ENCODE peak calls at places on chromosomes 3 and 15, in six cellular contexts. R is LoVo; X is Right ventricle myocardium superior; L is omental fat pad; I is stimulated activated naive CD8-positive, alpha-beta T cell treated with anti-CD3 and anti-CD28 coated beads, Interleukin-15, amount 100 ng/mL, for 72 hours; M is activated gamma-delta T cell. T is an unnamed sample.

GRCh38 chr3:149830902-149831301 is 17.9 kb downstream of the RNF13 start:
- DNase-seq in M (no peak), R (no peak), L (no peak), I (no peak), X (no peak), T (no peak)

GRCh38 chr3:88059380-88060160 is 515 bp downstream of the ZNF654 start:
- DNase-seq in R (peak), I (peak), X (peak), M (no peak), L (no peak), T (no peak)

GRCh38 chr15:65558997-65559760 is 28.9 kb downstream of the HACD3 start:
- DNase-seq in L (no peak), R (no peak), X (no peak), M (no peak), I (no peak), T (no peak)

GRCh38 chr15:67240235-67241131 is 14.0 kb downstream of the AAGAB start:
- DNase-seq in I (no peak), M (no peak), L (no peak), X (no peak), R (no peak), T (peak)

GRCh38 chr3:58045084-58045483 is 36.9 kb downstream of the FLNB start:
- DNase-seq in M (no peak), L (no peak), X (no peak), R (no peak), I (no peak), T (no peak)

GRCh38 chr3:73055583-73056364 is 5.7 kb upstream of the EBLN2 start:
- DNase-seq in X (no peak), L (no peak), R (no peak), I (no peak), M (no peak), T (no peak)

GRCh38 chr3:152356870-152357276 is 88.1 kb downstream of the MBNL1 start:
- DNase-seq in L (no peak), I (no peak), X (no peak), M (no peak), R (no peak), T (peak)

GRCh38 chr15:40929730-40930429 is 740 bp downstream of the DLL4 start:
- DNase-seq in M (no peak), I (no peak), X (peak), R (peak), L (no peak), T (no peak)

GRCh38 chr3:139318826-139319225 is 25.0 kb upstream of the MRPS22 start:
- DNase-seq in I (no peak), M (no peak), X (no peak), L (no peak), R (no peak), T (no peak)

GRCh38 chr15:62119224-62119925 is 45.7 kb downstream of the C2CD4B start:
- DNase-seq in I (peak), X (no peak), M (no peak), R (peak), L (no peak), T (no peak)

GRCh38 chr15:80418892-80419537 is 14.8 kb downstream of the ARNT2 start:
- DNase-seq in L (no peak), M (no peak), I (no peak), X (no peak), R (peak), T (no peak)

GRCh38 chr15:78915341-78916087 is 29.3 kb downstream of the CTSH start:
- DNase-seq in R (no peak), M (no peak), X (peak), I (no peak), L (no peak), T (no peak)

GRCh38 chr3:9727743-9728142 is 3.8 kb upstream of the BRPF1 start:
- DNase-seq in R (no peak), I (no peak), X (no peak), L (no peak), M (no peak), T (no peak)